ENCODE peak calls at places on chromosomes 12 and 14, in four cellular contexts. One of them, this sample, is unnamed.

GRCh38 chr14:71753126-71753830 is 179.0 kb upstream of the RGS6 start:
- DNase-seq in AG04450: peak; percentile 80
- DNase-seq in cardiac muscle cell: peak; percentile 92
- DNase-seq in GM20000: peak; percentile 80
- DNase-seq in this sample: peak; percentile 86

GRCh38 chr14:57153286-57153685 is 115.4 kb downstream of the EXOC5 start:
- DNase-seq in GM20000: no peak
- DNase-seq in cardiac muscle cell: no peak
- DNase-seq in AG04450: no peak
- DNase-seq in this sample: no peak

GRCh38 chr12:126483145-126484068 is 1418.2 kb downstream of the AACS start:
- DNase-seq in AG04450: no peak
- DNase-seq in cardiac muscle cell: no peak
- DNase-seq in GM20000: no peak
- DNase-seq in this sample: no peak

GRCh38 chr14:100484531-100485267 is 102.5 kb downstream of the BEGAIN start:
- DNase-seq in AG04450: no peak
- DNase-seq in GM20000: no peak
- DNase-seq in cardiac muscle cell: no peak
- DNase-seq in this sample: no peak

GRCh38 chr14:87896393-87897380 is 96.3 kb downstream of the GALC start:
- DNase-seq in cardiac muscle cell: peak; percentile 82
- DNase-seq in AG04450: peak; percentile 36
- DNase-seq in GM20000: peak; percentile 44
- DNase-seq in this sample: no peak

GRCh38 chr12:41514907-41515306 is 326.8 kb downstream of the PDZRN4 start:
- DNase-seq in GM20000: no peak
- DNase-seq in AG04450: no peak
- DNase-seq in cardiac muscle cell: peak; percentile 10
- DNase-seq in this sample: no peak

GRCh38 chr12:6323340-6323994 is 13.0 kb downstream of the PLEKHG6 start:
- DNase-seq in AG04450: peak; percentile 79
- DNase-seq in cardiac muscle cell: peak; percentile 59
- DNase-seq in GM20000: peak; percentile 78
- DNase-seq in this sample: peak; percentile 73

GRCh38 chr12:95966287-95966870 is 23.2 kb downstream of the AMDHD1 start:
- DNase-seq in GM20000: no peak
- DNase-seq in cardiac muscle cell: no peak
- DNase-seq in AG04450: no peak
- DNase-seq in this sample: no peak

GRCh38 chr14:63091394-63091996 is 46.2 kb upstream of the KCNH5 start:
- DNase-seq in cardiac muscle cell: no peak
- DNase-seq in GM20000: no peak
- DNase-seq in AG04450: no peak
- DNase-seq in this sample: no peak

GRCh38 chr12:95269892-95270291 is 52.3 kb downstream of the VEZT start:
- DNase-seq in AG04450: no peak
- DNase-seq in cardiac muscle cell: no peak
- DNase-seq in GM20000: no peak
- DNase-seq in this sample: no peak

GRCh38 chr14:91511014-91511466 is 930 bp upstream of the PPP4R3A start:
- DNase-seq in cardiac muscle cell: no peak
- DNase-seq in AG04450: no peak
- DNase-seq in GM20000: no peak
- DNase-seq in this sample: peak; percentile 46

GRCh38 chr14:31951638-31951964 is 125.5 kb upstream of the ARHGAP5 start:
- DNase-seq in GM20000: no peak
- DNase-seq in cardiac muscle cell: no peak
- DNase-seq in AG04450: no peak
- DNase-seq in this sample: no peak

GRCh38 chr14:103770902-103771301 is 55.3 kb downstream of the ZFYVE21 start:
- DNase-seq in cardiac muscle cell: no peak
- DNase-seq in AG04450: no peak
- DNase-seq in GM20000: no peak
- DNase-seq in this sample: no peak
- TF ChIP-seq CTCF in cardiac muscle cell: no peak
- TF ChIP-seq CTCF in AG04450: no peak
- TF ChIP-seq CTCF in GM20000: no peak
- TF ChIP-seq CTCF in this sample: no peak

GRCh38 chr12:68001486-68002466 is 12.5 kb downstream of the IFNG-AS1 start:
- DNase-seq in GM20000: no peak
- DNase-seq in cardiac muscle cell: peak; percentile 27
- DNase-seq in AG04450: no peak
- DNase-seq in this sample: peak; percentile 16
- TF ChIP-seq CTCF in GM20000: peak; percentile 15
- TF ChIP-seq CTCF in cardiac muscle cell: peak; percentile 33
- TF ChIP-seq CTCF in AG04450: peak; percentile 43
- TF ChIP-seq CTCF in this sample: no peak

DNA sequence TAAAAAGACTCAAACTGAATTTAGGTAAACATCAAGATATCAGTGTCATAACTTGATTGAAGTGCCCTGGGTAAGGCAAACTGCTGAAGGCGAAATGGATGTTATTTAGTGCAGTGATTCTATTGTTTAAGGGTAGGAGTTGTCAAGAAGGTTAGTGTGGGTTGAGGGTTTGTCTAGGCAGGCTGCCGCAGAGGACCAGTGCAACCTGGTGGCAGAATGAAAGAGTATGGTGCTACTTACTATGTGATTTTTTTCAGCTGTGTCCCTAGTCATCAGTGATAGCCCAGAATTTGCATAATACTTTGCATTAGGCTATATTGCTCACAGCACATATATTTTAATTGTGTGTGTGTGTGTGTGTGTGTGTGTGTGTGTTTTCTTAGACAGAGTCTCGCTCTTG is 1127.0 kb downstream of the GALC start:
- DNase-seq in GM20000: no peak
- DNase-seq in AG04450: no peak
- DNase-seq in cardiac muscle cell: no peak
- DNase-seq in this sample: no peak
- TF ChIP-seq CTCF in GM20000: no peak
- TF ChIP-seq CTCF in AG04450: no peak
- TF ChIP-seq CTCF in cardiac muscle cell: peak; percentile 9
- TF ChIP-seq CTCF in this sample: no peak

DNA sequence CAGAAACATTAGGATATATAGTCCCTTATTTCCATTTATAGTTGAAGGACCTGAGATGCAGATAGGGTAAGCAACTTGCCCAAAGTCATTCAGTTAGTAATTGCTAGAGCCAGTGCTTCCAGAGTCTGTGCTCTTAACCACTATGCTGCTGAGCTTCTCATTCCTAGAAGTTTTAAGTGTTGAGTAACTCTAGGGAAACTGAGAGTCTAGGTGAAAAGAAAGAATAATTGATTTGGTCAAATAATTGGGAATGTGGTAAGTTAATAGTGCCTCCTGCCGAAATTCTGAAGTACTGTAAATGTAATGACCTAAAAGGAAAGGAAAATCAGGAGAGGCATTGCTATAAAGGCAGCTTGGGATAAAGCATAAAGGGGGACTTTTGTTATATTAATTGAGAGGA is 14.1 kb downstream of the PYROXD1 start:
- DNase-seq in cardiac muscle cell: no peak
- DNase-seq in AG04450: no peak
- DNase-seq in GM20000: no peak
- DNase-seq in this sample: no peak
- TF ChIP-seq CTCF in cardiac muscle cell: no peak
- TF ChIP-seq CTCF in AG04450: peak; percentile 15
- TF ChIP-seq CTCF in GM20000: no peak
- TF ChIP-seq CTCF in this sample: no peak

DNA sequence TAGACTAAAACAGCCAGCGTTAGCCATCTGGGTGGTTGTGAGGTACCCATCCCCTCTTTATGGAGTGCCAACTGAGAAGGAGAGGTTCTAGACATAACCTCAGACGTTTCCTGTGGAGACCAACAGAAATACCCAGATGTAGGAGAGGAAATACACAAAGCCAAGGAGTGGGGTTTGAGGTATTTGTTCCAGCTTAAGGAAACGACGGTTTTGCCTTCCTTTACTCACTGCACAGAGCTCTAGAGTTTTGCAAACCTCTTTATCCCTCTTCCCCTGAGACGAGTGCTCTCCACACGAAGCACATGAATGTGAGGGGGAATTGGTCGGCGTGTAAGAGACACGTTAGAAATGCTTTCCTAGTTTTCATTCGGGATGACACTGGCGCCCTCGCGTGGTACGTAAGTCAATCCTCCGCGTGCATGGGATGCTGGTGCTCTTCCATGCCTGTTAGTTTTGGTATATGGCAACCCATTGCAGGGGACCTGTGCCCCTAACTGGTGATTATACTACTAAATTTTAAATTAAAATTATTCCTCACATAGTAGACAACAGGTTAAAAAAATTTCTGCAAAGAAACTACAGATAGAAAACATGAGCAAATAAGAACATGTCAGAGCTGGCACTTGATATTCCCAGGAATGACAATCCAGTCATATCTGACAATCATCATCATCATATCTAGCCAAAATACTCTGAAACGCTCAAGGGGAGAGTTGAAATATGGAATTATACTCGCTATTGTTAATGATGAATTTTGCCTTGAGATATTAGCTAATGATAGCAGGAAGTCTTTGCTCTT is 121.7 kb downstream of the PPM1H start:
- DNase-seq in cardiac muscle cell: peak; percentile 76
- DNase-seq in GM20000: peak; percentile 59
- DNase-seq in AG04450: peak; percentile 38
- DNase-seq in this sample: peak; percentile 57
- TF ChIP-seq CTCF in cardiac muscle cell: peak; percentile 85
- TF ChIP-seq CTCF in GM20000: peak; percentile 88
- TF ChIP-seq CTCF in AG04450: peak; percentile 84
- TF ChIP-seq CTCF in this sample: peak; percentile 84

GRCh38 chr12:16685107-16685506 is 79.1 kb upstream of the LMO3 start:
- DNase-seq in GM20000: no peak
- DNase-seq in AG04450: no peak
- DNase-seq in cardiac muscle cell: no peak
- DNase-seq in this sample: no peak
- TF ChIP-seq CTCF in GM20000: no peak
- TF ChIP-seq CTCF in AG04450: peak; percentile 41
- TF ChIP-seq CTCF in cardiac muscle cell: peak; percentile 53
- TF ChIP-seq CTCF in this sample: peak; percentile 4

GRCh38 chr14:27553820-27554219 is 956.0 kb upstream of the NOVA1 start:
- DNase-seq in cardiac muscle cell: peak; percentile 5
- DNase-seq in AG04450: no peak
- DNase-seq in GM20000: no peak
- DNase-seq in this sample: no peak
- TF ChIP-seq CTCF in cardiac muscle cell: no peak
- TF ChIP-seq CTCF in AG04450: no peak
- TF ChIP-seq CTCF in GM20000: no peak
- TF ChIP-seq CTCF in this sample: no peak

This sample was measured in GM13976.